ENCODE peak calls at places on chromosomes 6 and 20, in seven cellular contexts. R, D, M, I, F, L and T are unnamed samples.

GRCh38 chr20:15098351-15098750 is 760.9 kb upstream of the FLRT3 start:
- DNase-seq in R (no peak), D (no peak), M (no peak), I (no peak), F (no peak), L (no peak), T (no peak)

GRCh38 chr20:20498081-20498861 is 130.4 kb downstream of the INSM1 start:
- DNase-seq in R (no peak), D (peak; percentile 82), M (peak; percentile 60), I (peak; percentile 54), F (no peak), L (peak; percentile 4), T (no peak)

GRCh38 chr20:43975096-43975768 is 60.6 kb downstream of the TOX2 start:
- DNase-seq in R (peak; percentile 53), D (peak; percentile 93), M (no peak), I (no peak), F (no peak), L (peak; percentile 86), T (peak; percentile 92)

GRCh38 chr6:85126448-85127178 is 323.3 kb upstream of the NT5E start:
- DNase-seq in R (no peak), D (peak; percentile 2), M (peak; percentile 84), I (peak; percentile 57), F (peak; percentile 66), L (peak; percentile 78), T (peak; percentile 69)

GRCh38 chr6:23518294-23518693 is 607.7 kb upstream of the NRSN1 start:
- DNase-seq in R (no peak), D (no peak), M (no peak), I (no peak), F (no peak), L (no peak), T (no peak)

GRCh38 chr6:34520645-34521462 is 35.3 kb downstream of the SPDEF start:
- DNase-seq in R (no peak), D (no peak), M (no peak), I (no peak), F (no peak), L (no peak), T (no peak)

GRCh38 chr6:27188885-27189418 is 58.5 kb upstream of the PRSS16 start:
- DNase-seq in R (peak; percentile 24), D (peak; percentile 83), M (peak; percentile 91), I (peak; percentile 49), F (peak; percentile 94), L (peak; percentile 88), T (peak; percentile 74)

GRCh38 chr6:40583694-40584093 is 3.5 kb downstream of the LRFN2 start:
- DNase-seq in R (no peak), D (no peak), M (no peak), I (no peak), F (no peak), L (no peak), T (no peak)

GRCh38 chr20:24116611-24117010 is 128.0 kb upstream of the GGTLC1 start:
- DNase-seq in R (no peak), D (no peak), M (no peak), I (no peak), F (no peak), L (no peak), T (no peak)

GRCh38 chr20:48187891-48188290 is 402.6 kb upstream of the SULF2 start:
- DNase-seq in R (peak; percentile 49), D (peak; percentile 21), M (no peak), I (no peak), F (no peak), L (no peak), T (peak; percentile 47)

GRCh38 chr6:139017227-139017626 is 11.3 kb upstream of the ABRACL start:
- DNase-seq in R (no peak), D (no peak), M (peak; percentile 8), I (no peak), F (no peak), L (no peak), T (no peak)

GRCh38 chr6:439681-440167 is 48.2 kb downstream of the IRF4 start:
- DNase-seq in R (no peak), D (no peak), M (no peak), I (no peak), F (no peak), L (no peak), T (peak; percentile 9)

GRCh38 chr20:45153756-45154155 is 20.9 kb upstream of the PI3 start:
- DNase-seq in R (no peak), D (no peak), M (no peak), I (no peak), F (no peak), L (no peak), T (no peak)

GRCh38 chr6:95431637-95432228 is 145.6 kb upstream of the MANEA start:
- DNase-seq in R (no peak), D (peak; percentile 40), M (peak; percentile 37), I (peak; percentile 55), F (peak; percentile 59), L (peak; percentile 67), T (peak; percentile 27)

GRCh38 chr20:57526067-57526884 is 1.3 kb upstream of the CTCFL start:
- DNase-seq in R (no peak), D (no peak), M (peak; percentile 28), I (no peak), F (no peak), L (no peak), T (no peak)

DNA sequence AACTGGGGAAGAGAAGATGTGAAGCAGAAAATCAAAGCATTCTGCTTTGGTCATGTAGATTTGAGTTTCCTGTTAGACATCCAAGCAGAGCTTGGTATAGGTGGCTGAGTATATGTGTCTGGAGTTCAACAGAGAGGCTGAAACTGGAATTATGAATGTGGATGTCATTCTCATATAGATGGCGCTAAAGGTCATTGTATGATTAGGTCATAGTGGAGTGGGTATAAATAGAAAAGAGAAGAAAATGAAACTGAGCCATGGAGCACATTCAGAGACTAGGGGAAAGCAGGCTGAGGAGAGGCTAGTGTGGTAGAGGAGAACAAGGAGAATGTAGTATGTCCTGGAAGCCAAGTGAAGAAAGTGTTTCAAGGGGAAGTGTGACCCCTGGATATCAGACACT is 295.6 kb upstream of the PLN start:
- DNase-seq in R (no peak), D (no peak), M (no peak), I (no peak), F (no peak), L (no peak), T (no peak)
- TF ChIP-seq CTCF in R (no peak), D (no peak), M (no peak), I (no peak), F (no peak), L (no peak), T (no peak)

GRCh38 chr20:51563141-51563596 is 20.6 kb upstream of the NFATC2 start:
- DNase-seq in R (no peak), D (no peak), M (no peak), I (no peak), F (peak; percentile 29), L (no peak), T (peak; percentile 41)
- H3K4me3 ChIP-seq in R (peak overlapping the region; percentile 69), D (peak overlapping the region; percentile 54), M (peak overlapping the region; percentile 52), I (peak overlapping the region; percentile 23), F (no peak overlapping the region), L (peak overlapping the region; percentile 59), T (peak overlapping the region; percentile 79)

GRCh38 chr20:10671850-10672578 is 1.8 kb downstream of the JAG1 start:
- DNase-seq in R (no peak), D (peak; percentile 46), M (peak; percentile 50), I (peak; percentile 24), F (peak; percentile 76), L (no peak), T (peak; percentile 40)
- TF ChIP-seq CTCF in R (no peak), D (no peak), M (no peak), I (no peak), F (no peak), L (no peak), T (no peak)

GRCh38 chr20:11891827-11892521 is 25.7 kb upstream of the BTBD3 start:
- DNase-seq in R (no peak), D (peak; percentile 62), M (peak; percentile 95), I (no peak), F (peak; percentile 92), L (peak; percentile 73), T (peak; percentile 54)

GRCh38 chr20:11894072-11894471 is 23.6 kb upstream of the BTBD3 start:
- DNase-seq in R (no peak), D (no peak), M (no peak), I (no peak), F (peak; percentile 52), L (no peak), T (no peak)

GRCh38 chr20:11890331-11891080 is 27.2 kb upstream of the BTBD3 start:
- DNase-seq in R (peak; percentile 16), D (peak; percentile 91), M (peak; percentile 96), I (peak; percentile 94), F (peak; percentile 96), L (peak; percentile 92), T (peak; percentile 87)

GRCh38 chr20:11888648-11889047 is 29.0 kb upstream of the BTBD3 start:
- DNase-seq in R (no peak), D (no peak), M (no peak), I (no peak), F (no peak), L (no peak), T (no peak)

GRCh38 chr20:11891081-11891826 is 26.4 kb upstream of the BTBD3 start:
- DNase-seq in R (no peak), D (peak; percentile 34), M (peak; percentile 84), I (peak; percentile 35), F (peak; percentile 81), L (peak; percentile 31), T (peak; percentile 34)
- H3K4me3 ChIP-seq in R (peak overlapping the region; percentile 54), D (peak overlapping the region; percentile 85), M (peak overlapping the region; percentile 85), I (peak overlapping the region; percentile 71), F (peak overlapping the region; percentile 87), L (peak overlapping the region; percentile 66), T (peak overlapping the region; percentile 65)

DNA sequence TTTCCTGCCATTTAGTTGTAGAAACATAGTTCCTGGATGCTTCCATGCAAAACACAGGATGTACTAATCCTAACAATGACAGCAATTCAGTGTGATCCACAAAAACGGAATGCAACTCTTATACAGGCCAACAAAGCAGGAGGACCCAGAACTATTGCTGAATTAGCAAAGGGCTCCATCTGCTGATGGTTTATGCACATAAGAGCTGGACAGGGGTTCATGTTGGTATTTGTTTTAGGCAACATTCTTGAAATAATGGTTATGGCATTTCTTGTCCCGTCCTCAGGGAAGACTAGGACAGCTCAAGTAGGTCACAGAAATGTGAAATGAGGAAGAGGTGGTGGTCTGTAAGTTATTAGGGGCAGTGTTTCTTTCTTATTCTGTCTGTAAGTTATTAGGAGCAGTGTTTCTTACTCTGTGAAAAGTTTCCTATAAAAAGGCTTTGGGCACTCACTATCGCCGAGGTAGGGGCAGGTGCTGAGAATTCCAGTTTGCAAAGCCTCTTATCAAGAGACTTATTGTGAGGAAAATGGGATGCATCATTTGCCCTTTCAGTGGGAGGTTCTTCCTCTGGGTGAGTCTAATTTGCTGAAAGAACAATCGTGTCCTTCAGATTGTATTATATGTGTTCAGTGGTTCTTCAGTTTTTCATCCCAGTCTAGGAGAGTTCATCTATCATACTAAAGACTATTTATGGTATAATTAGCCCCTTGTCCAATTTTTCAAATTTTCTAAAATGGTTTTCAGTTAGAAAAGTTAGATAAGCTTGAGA is 171.1 kb downstream of the MCHR2 start:
- DNase-seq in R (peak; percentile 19), D (peak; percentile 82), M (peak; percentile 64), I (peak; percentile 26), F (peak; percentile 71), L (peak; percentile 49), T (peak; percentile 76)
- TF ChIP-seq CTCF in R (peak; percentile 31), D (peak; percentile 70), M (peak; percentile 55), I (peak; percentile 39), F (peak; percentile 72), L (peak; percentile 39), T (peak; percentile 70)